ENCODE peak calls at places on chromosome 10, in nine cellular contexts. One of them, this sample, is unnamed. For H3K4me1, the result is how much of the 10 kb centered on the place peaks cover.

GRCh38 chr10:69477968-69478597 is 26.8 kb downstream of the TSPAN15 start:
- DNase-seq in left ventricle myocardium inferior: no peak
- DNase-seq in fibroblast of lung: no peak
- DNase-seq in heart left ventricle: no peak
- DNase-seq in Karpas-422: no peak
- DNase-seq in SJSA1: no peak
- DNase-seq in lower lobe of right lung: peak
- DNase-seq in vagina: no peak
- DNase-seq in transverse colon: no peak
- DNase-seq in this sample: no peak

GRCh38 chr10:106495931-106496330 is 668.6 kb downstream of the SORCS1 start:
- DNase-seq in left ventricle myocardium inferior: no peak
- DNase-seq in fibroblast of lung: no peak
- DNase-seq in heart left ventricle: no peak
- DNase-seq in Karpas-422: no peak
- DNase-seq in SJSA1: no peak
- DNase-seq in lower lobe of right lung: no peak
- DNase-seq in vagina: no peak
- DNase-seq in transverse colon: no peak
- DNase-seq in this sample: no peak

GRCh38 chr10:5502903-5503835 is 3.8 kb upstream of the CALML5 start:
- DNase-seq in left ventricle myocardium inferior: no peak
- DNase-seq in fibroblast of lung: no peak
- DNase-seq in heart left ventricle: no peak
- DNase-seq in Karpas-422: no peak
- DNase-seq in SJSA1: no peak
- DNase-seq in lower lobe of right lung: no peak
- DNase-seq in vagina: no peak
- DNase-seq in transverse colon: peak
- DNase-seq in this sample: peak

GRCh38 chr10:71604324-71605018 is 115.1 kb downstream of the C10orf105 start:
- DNase-seq in left ventricle myocardium inferior: no peak
- DNase-seq in fibroblast of lung: no peak
- DNase-seq in heart left ventricle: no peak
- DNase-seq in Karpas-422: no peak
- DNase-seq in SJSA1: no peak
- DNase-seq in lower lobe of right lung: no peak
- DNase-seq in vagina: no peak
- DNase-seq in transverse colon: peak
- DNase-seq in this sample: peak

GRCh38 chr10:30186371-30186875 is 127.0 kb upstream of the JCAD start:
- DNase-seq in left ventricle myocardium inferior: no peak
- DNase-seq in fibroblast of lung: no peak
- DNase-seq in heart left ventricle: no peak
- DNase-seq in Karpas-422: peak
- DNase-seq in SJSA1: no peak
- DNase-seq in lower lobe of right lung: no peak
- DNase-seq in vagina: no peak
- DNase-seq in transverse colon: peak
- DNase-seq in this sample: peak

GRCh38 chr10:30831876-30832726 is 199.6 kb downstream of the ZNF438 start:
- DNase-seq in left ventricle myocardium inferior: no peak
- DNase-seq in fibroblast of lung: no peak
- DNase-seq in heart left ventricle: no peak
- DNase-seq in Karpas-422: no peak
- DNase-seq in SJSA1: no peak
- DNase-seq in lower lobe of right lung: no peak
- DNase-seq in vagina: no peak
- DNase-seq in transverse colon: no peak
- DNase-seq in this sample: no peak

GRCh38 chr10:86387221-86387794 is 20.7 kb upstream of the GRID1 start:
- DNase-seq in left ventricle myocardium inferior: no peak
- DNase-seq in fibroblast of lung: no peak
- DNase-seq in heart left ventricle: no peak
- DNase-seq in Karpas-422: no peak
- DNase-seq in SJSA1: no peak
- DNase-seq in lower lobe of right lung: no peak
- DNase-seq in vagina: no peak
- DNase-seq in transverse colon: no peak
- DNase-seq in this sample: no peak

GRCh38 chr10:111709630-111710029 is 473.9 kb downstream of the GPAM start:
- DNase-seq in left ventricle myocardium inferior: no peak
- DNase-seq in fibroblast of lung: no peak
- DNase-seq in heart left ventricle: no peak
- DNase-seq in Karpas-422: no peak
- DNase-seq in SJSA1: no peak
- DNase-seq in lower lobe of right lung: no peak
- DNase-seq in vagina: no peak
- DNase-seq in transverse colon: no peak
- DNase-seq in this sample: no peak

GRCh38 chr10:32942081-32942480 is 15.9 kb downstream of the ITGB1 start:
- DNase-seq in left ventricle myocardium inferior: no peak
- DNase-seq in fibroblast of lung: no peak
- DNase-seq in heart left ventricle: no peak
- DNase-seq in Karpas-422: no peak
- DNase-seq in SJSA1: no peak
- DNase-seq in lower lobe of right lung: no peak
- DNase-seq in vagina: no peak
- DNase-seq in transverse colon: no peak
- DNase-seq in this sample: no peak

GRCh38 chr10:32943854-32944661 is 14.0 kb downstream of the ITGB1 start:
- DNase-seq in left ventricle myocardium inferior: peak
- DNase-seq in fibroblast of lung: no peak
- DNase-seq in heart left ventricle: peak
- DNase-seq in Karpas-422: no peak
- DNase-seq in SJSA1: no peak
- DNase-seq in lower lobe of right lung: peak
- DNase-seq in vagina: no peak
- DNase-seq in transverse colon: peak
- DNase-seq in this sample: peak

GRCh38 chr10:32941357-32941756 is 16.7 kb downstream of the ITGB1 start:
- DNase-seq in left ventricle myocardium inferior: no peak
- DNase-seq in fibroblast of lung: no peak
- DNase-seq in heart left ventricle: no peak
- DNase-seq in Karpas-422: no peak
- DNase-seq in SJSA1: no peak
- DNase-seq in lower lobe of right lung: no peak
- DNase-seq in vagina: no peak
- DNase-seq in transverse colon: no peak
- DNase-seq in this sample: no peak

GRCh38 chr10:32946108-32946507 is 11.9 kb downstream of the ITGB1 start:
- DNase-seq in left ventricle myocardium inferior: no peak
- DNase-seq in fibroblast of lung: no peak
- DNase-seq in heart left ventricle: no peak
- DNase-seq in Karpas-422: no peak
- DNase-seq in SJSA1: no peak
- DNase-seq in lower lobe of right lung: no peak
- DNase-seq in vagina: no peak
- DNase-seq in transverse colon: no peak
- DNase-seq in this sample: no peak

GRCh38 chr10:32943395-32943794 is 14.6 kb downstream of the ITGB1 start:
- DNase-seq in left ventricle myocardium inferior: no peak
- DNase-seq in fibroblast of lung: no peak
- DNase-seq in heart left ventricle: no peak
- DNase-seq in Karpas-422: no peak
- DNase-seq in SJSA1: no peak
- DNase-seq in lower lobe of right lung: no peak
- DNase-seq in vagina: no peak
- DNase-seq in transverse colon: no peak
- DNase-seq in this sample: no peak
- H3K4me1 ChIP-seq in left ventricle myocardium inferior: half or more
- H3K4me1 ChIP-seq in fibroblast of lung: under half
- H3K4me1 ChIP-seq in heart left ventricle: half or more
- H3K4me1 ChIP-seq in Karpas-422: half or more
- H3K4me1 ChIP-seq in SJSA1: under half
- H3K4me1 ChIP-seq in lower lobe of right lung: half or more
- H3K4me1 ChIP-seq in vagina: half or more
- H3K4me1 ChIP-seq in transverse colon: half or more
- H3K4me1 ChIP-seq in this sample: under half

GRCh38 chr10:103737735-103738367 is 117.5 kb downstream of the SH3PXD2A start:
- DNase-seq in left ventricle myocardium inferior: no peak
- DNase-seq in fibroblast of lung: no peak
- DNase-seq in heart left ventricle: no peak
- DNase-seq in Karpas-422: no peak
- DNase-seq in SJSA1: no peak
- DNase-seq in lower lobe of right lung: no peak
- DNase-seq in vagina: no peak
- DNase-seq in transverse colon: no peak
- DNase-seq in this sample: no peak

GRCh38 chr10:103739039-103739764 is 116.2 kb downstream of the SH3PXD2A start:
- DNase-seq in left ventricle myocardium inferior: no peak
- DNase-seq in fibroblast of lung: peak
- DNase-seq in heart left ventricle: no peak
- DNase-seq in Karpas-422: no peak
- DNase-seq in SJSA1: peak
- DNase-seq in lower lobe of right lung: no peak
- DNase-seq in vagina: no peak
- DNase-seq in transverse colon: peak
- DNase-seq in this sample: no peak

GRCh38 chr10:103742779-103743178 is 112.6 kb downstream of the SH3PXD2A start:
- DNase-seq in left ventricle myocardium inferior: no peak
- DNase-seq in fibroblast of lung: no peak
- DNase-seq in heart left ventricle: no peak
- DNase-seq in Karpas-422: no peak
- DNase-seq in SJSA1: no peak
- DNase-seq in lower lobe of right lung: no peak
- DNase-seq in vagina: no peak
- DNase-seq in transverse colon: no peak
- DNase-seq in this sample: no peak

GRCh38 chr10:103736763-103737162 is 118.6 kb downstream of the SH3PXD2A start:
- DNase-seq in left ventricle myocardium inferior: no peak
- DNase-seq in fibroblast of lung: no peak
- DNase-seq in heart left ventricle: no peak
- DNase-seq in Karpas-422: peak
- DNase-seq in SJSA1: no peak
- DNase-seq in lower lobe of right lung: no peak
- DNase-seq in vagina: no peak
- DNase-seq in transverse colon: no peak
- DNase-seq in this sample: no peak

DNA sequence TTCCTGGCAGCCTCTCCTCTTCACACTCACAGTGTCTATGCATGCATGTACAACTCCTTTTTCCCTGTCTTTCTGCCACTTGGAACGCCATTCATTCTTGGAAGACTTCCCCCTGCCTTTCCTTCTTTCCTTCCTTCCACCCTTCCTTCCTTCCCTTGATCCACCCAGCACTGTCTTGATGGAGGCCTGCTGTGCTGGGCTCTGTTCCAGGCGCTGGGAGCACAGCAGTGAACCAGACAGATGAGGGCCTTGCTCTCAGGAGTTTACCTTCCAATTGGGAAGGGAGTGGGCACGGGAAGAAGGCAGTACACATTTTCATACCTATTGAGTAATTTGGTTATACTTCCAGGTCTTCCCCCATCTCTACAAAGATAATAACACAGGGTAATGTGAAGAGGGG is 114.7 kb downstream of the SH3PXD2A start:
- DNase-seq in left ventricle myocardium inferior: no peak
- DNase-seq in fibroblast of lung: no peak
- DNase-seq in heart left ventricle: no peak
- DNase-seq in Karpas-422: no peak
- DNase-seq in SJSA1: no peak
- DNase-seq in lower lobe of right lung: no peak
- DNase-seq in vagina: no peak
- DNase-seq in transverse colon: no peak
- DNase-seq in this sample: no peak
- H3K4me3 ChIP-seq in left ventricle myocardium inferior: no peak
- H3K4me3 ChIP-seq in fibroblast of lung: no peak
- H3K4me3 ChIP-seq in heart left ventricle: no peak
- H3K4me3 ChIP-seq in Karpas-422: no peak
- H3K4me3 ChIP-seq in SJSA1: no peak
- H3K4me3 ChIP-seq in lower lobe of right lung: no peak
- H3K4me3 ChIP-seq in vagina: no peak
- H3K4me3 ChIP-seq in transverse colon: no peak
- H3K4me3 ChIP-seq in this sample: no peak

GRCh38 chr10:112950714-112951348 is 784 bp downstream of the TCF7L2 start:
- DNase-seq in left ventricle myocardium inferior: peak
- DNase-seq in fibroblast of lung: peak
- DNase-seq in heart left ventricle: peak
- DNase-seq in Karpas-422: no peak
- DNase-seq in SJSA1: no peak
- DNase-seq in lower lobe of right lung: peak
- DNase-seq in vagina: no peak
- DNase-seq in transverse colon: peak
- DNase-seq in this sample: no peak

GRCh38 chr10:112953075-112953501 is 3.0 kb downstream of the TCF7L2 start:
- DNase-seq in left ventricle myocardium inferior: peak
- DNase-seq in fibroblast of lung: no peak
- DNase-seq in heart left ventricle: peak
- DNase-seq in Karpas-422: no peak
- DNase-seq in SJSA1: peak
- DNase-seq in lower lobe of right lung: peak
- DNase-seq in vagina: no peak
- DNase-seq in transverse colon: peak
- DNase-seq in this sample: no peak

GRCh38 chr10:112953760-112954159 is 3.7 kb downstream of the TCF7L2 start:
- DNase-seq in left ventricle myocardium inferior: no peak
- DNase-seq in fibroblast of lung: peak
- DNase-seq in heart left ventricle: no peak
- DNase-seq in Karpas-422: no peak
- DNase-seq in SJSA1: no peak
- DNase-seq in lower lobe of right lung: no peak
- DNase-seq in vagina: no peak
- DNase-seq in transverse colon: no peak
- DNase-seq in this sample: no peak

GRCh38 chr10:112951349-112952281 is 1.6 kb downstream of the TCF7L2 start:
- DNase-seq in left ventricle myocardium inferior: peak
- DNase-seq in fibroblast of lung: peak
- DNase-seq in heart left ventricle: peak
- DNase-seq in Karpas-422: no peak
- DNase-seq in SJSA1: peak
- DNase-seq in lower lobe of right lung: peak
- DNase-seq in vagina: no peak
- DNase-seq in transverse colon: peak
- DNase-seq in this sample: no peak

DNA sequence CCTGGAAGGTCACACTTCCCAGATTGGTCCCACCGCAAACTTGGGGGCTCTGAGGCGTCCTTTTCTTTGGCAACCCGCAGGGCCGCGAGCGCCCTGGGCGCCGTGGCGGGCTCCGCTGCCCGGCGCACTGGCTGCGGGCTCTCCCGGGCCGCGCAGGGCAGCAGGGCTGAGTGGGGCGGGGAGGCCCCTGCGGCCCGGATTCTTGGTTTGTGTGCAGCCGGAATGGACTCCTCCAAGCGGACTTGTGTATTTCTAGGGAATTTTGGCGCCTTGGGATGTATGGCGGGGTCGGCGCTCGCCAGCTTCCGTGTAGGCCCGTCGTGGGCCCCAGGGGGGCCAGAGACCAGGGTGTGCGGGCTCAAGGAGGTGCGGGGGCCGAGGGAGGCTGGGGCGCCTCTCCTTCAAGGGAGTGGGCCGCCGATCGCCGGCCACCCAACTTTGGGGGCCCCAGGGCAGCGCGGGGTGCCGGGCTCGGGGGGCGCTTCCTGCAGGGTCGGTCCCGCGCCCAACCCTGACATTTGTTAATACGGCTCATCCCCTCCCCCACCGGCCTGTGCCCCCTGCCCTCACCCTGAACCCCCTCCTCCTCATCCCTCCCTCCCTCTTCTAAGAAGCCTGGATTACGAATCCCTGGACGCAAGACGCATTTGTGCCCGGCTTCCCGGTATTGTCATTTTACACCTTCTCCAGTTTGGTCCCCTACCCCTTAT is 2.4 kb downstream of the TCF7L2 start:
- DNase-seq in left ventricle myocardium inferior: peak
- DNase-seq in fibroblast of lung: no peak
- DNase-seq in heart left ventricle: peak
- DNase-seq in Karpas-422: no peak
- DNase-seq in SJSA1: no peak
- DNase-seq in lower lobe of right lung: peak
- DNase-seq in vagina: no peak
- DNase-seq in transverse colon: peak
- DNase-seq in this sample: peak
- H3K4me1 ChIP-seq in left ventricle myocardium inferior: half or more
- H3K4me1 ChIP-seq in fibroblast of lung: under half
- H3K4me1 ChIP-seq in heart left ventricle: half or more
- H3K4me1 ChIP-seq in Karpas-422: under half
- H3K4me1 ChIP-seq in SJSA1: under half
- H3K4me1 ChIP-seq in lower lobe of right lung: half or more
- H3K4me1 ChIP-seq in vagina: half or more
- H3K4me1 ChIP-seq in transverse colon: half or more
- H3K4me1 ChIP-seq in this sample: under half

DNA sequence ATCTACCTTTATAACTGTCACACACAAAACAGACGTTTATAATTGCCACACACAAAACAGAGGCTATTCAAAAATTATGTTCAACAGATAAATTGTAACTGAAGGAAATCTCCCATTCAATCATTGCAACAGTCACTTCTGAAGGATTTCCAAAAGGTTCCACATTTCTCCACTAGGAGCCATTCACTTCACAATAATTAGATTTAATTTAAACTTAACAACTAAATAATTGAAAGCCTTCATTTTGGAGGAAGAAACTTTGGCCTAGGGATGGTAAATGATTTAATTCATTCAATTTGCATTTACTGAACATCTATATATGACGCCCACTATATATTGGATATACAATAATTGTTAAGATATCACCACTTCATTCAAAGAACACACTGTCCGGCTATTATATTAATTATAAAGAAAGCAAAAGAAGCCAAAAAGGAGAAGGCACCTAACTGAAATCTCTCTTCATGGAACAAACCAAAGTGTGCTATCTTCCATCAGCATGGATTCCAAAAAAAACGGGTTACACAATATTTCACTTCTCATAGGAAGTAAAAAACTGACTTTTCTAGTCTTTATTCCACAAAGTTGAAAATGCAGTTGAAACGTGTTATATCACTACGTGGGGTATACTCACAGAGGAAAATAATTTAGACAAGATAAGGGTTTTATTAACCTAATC is 1.7 kb downstream of the ATAD1 start:
- DNase-seq in left ventricle myocardium inferior: no peak
- DNase-seq in fibroblast of lung: no peak
- DNase-seq in heart left ventricle: no peak
- DNase-seq in Karpas-422: no peak
- DNase-seq in SJSA1: no peak
- DNase-seq in lower lobe of right lung: no peak
- DNase-seq in vagina: no peak
- DNase-seq in transverse colon: no peak
- DNase-seq in this sample: no peak
- H3K4me3 ChIP-seq in left ventricle myocardium inferior: peak
- H3K4me3 ChIP-seq in fibroblast of lung: peak
- H3K4me3 ChIP-seq in heart left ventricle: no peak
- H3K4me3 ChIP-seq in Karpas-422: peak
- H3K4me3 ChIP-seq in SJSA1: peak
- H3K4me3 ChIP-seq in lower lobe of right lung: peak
- H3K4me3 ChIP-seq in vagina: no peak
- H3K4me3 ChIP-seq in transverse colon: peak
- H3K4me3 ChIP-seq in this sample: no peak